ENCODE peak calls at places on chromosomes 3 and 15, in nine cellular contexts. B, N, S, M, E, T, G, U and H are unnamed samples.

GRCh38 chr3:33544126-33544525 is 103.9 kb upstream of the UBP1 start:
- DNase-seq in B (no peak), N (no peak), S (no peak), M (no peak), E (peak), T (no peak), G (no peak), U (peak), H (no peak)

GRCh38 chr15:38551720-38552627 is 12.6 kb downstream of the RASGRP1 start:
- DNase-seq in B (no peak), N (no peak), S (no peak), M (no peak), E (no peak), T (no peak), G (no peak), U (no peak), H (no peak)

GRCh38 chr3:100032262-100032661 is 82.0 kb downstream of the FILIP1L start:
- DNase-seq in B (no peak), N (no peak), S (no peak), M (no peak), E (peak), T (no peak), G (no peak), U (peak), H (no peak)

GRCh38 chr3:117665311-117665710 is 955.7 kb downstream of the TUSC7 start:
- DNase-seq in B (no peak), N (peak), S (no peak), M (no peak), E (no peak), T (no peak), G (peak), U (no peak), H (no peak)

GRCh38 chr3:7382293-7383033 is 521.5 kb downstream of the GRM7 start:
- DNase-seq in B (no peak), N (no peak), S (no peak), M (no peak), E (no peak), T (no peak), G (peak), U (no peak), H (no peak)

GRCh38 chr3:162718697-162719096 is 1222.1 kb downstream of the OTOL1 start:
- DNase-seq in B (no peak), N (no peak), S (no peak), M (no peak), E (no peak), T (no peak), G (no peak), U (no peak), H (no peak)

GRCh38 chr3:129596194-129597086 is 10.0 kb downstream of the PLXND1 start:
- DNase-seq in B (no peak), N (no peak), S (no peak), M (no peak), E (peak), T (peak), G (peak), U (peak), H (peak)

GRCh38 chr3:100556656-100557310 is 52.6 kb upstream of the ADGRG7 start:
- DNase-seq in B (no peak), N (no peak), S (no peak), M (no peak), E (peak), T (no peak), G (no peak), U (peak), H (no peak)

GRCh38 chr15:86115138-86115801 is 35.6 kb downstream of the AGBL1 start:
- DNase-seq in B (no peak), N (no peak), S (no peak), M (no peak), E (no peak), T (no peak), G (no peak), U (no peak), H (no peak)

GRCh38 chr3:23489338-23490158 is 286.4 kb downstream of the UBE2E2 start:
- DNase-seq in B (no peak), N (no peak), S (no peak), M (no peak), E (peak), T (no peak), G (no peak), U (peak), H (no peak)

GRCh38 chr3:30437172-30437571 is 169.2 kb upstream of the TGFBR2 start:
- DNase-seq in B (no peak), N (no peak), S (no peak), M (no peak), E (peak), T (peak), G (no peak), U (peak), H (no peak)

GRCh38 chr15:31866248-31866647 is 164.1 kb upstream of the CHRNA7 start:
- DNase-seq in B (no peak), N (no peak), S (no peak), M (no peak), E (no peak), T (no peak), G (no peak), U (no peak), H (no peak)

GRCh38 chr3:66149269-66149668 is 71.5 kb upstream of the SLC25A26 start:
- DNase-seq in B (no peak), N (no peak), S (no peak), M (no peak), E (no peak), T (no peak), G (no peak), U (no peak), H (no peak)

GRCh38 chr3:186938716-186939115 is 8.4 kb downstream of the ST6GAL1 start:
- DNase-seq in B (no peak), N (no peak), S (no peak), M (no peak), E (no peak), T (no peak), G (no peak), U (no peak), H (peak)

GRCh38 chr3:29319798-29320197 is 38.9 kb downstream of the RBMS3 start:
- DNase-seq in B (no peak), N (no peak), S (no peak), M (no peak), E (no peak), T (no peak), G (no peak), U (no peak), H (no peak)

GRCh38 chr3:58588030-58588614 is 10.9 kb upstream of the FAM107A start:
- DNase-seq in B (no peak), N (no peak), S (no peak), M (no peak), E (peak), T (no peak), G (no peak), U (no peak), H (no peak)

GRCh38 chr3:173750095-173750494 is 352.6 kb downstream of the NLGN1 start:
- DNase-seq in B (no peak), N (no peak), S (no peak), M (no peak), E (peak), T (no peak), G (no peak), U (no peak), H (no peak)

GRCh38 chr3:37963635-37964034 is 27.0 kb upstream of the VILL start:
- DNase-seq in B (no peak), N (no peak), S (no peak), M (no peak), E (no peak), T (no peak), G (no peak), U (no peak), H (no peak)

GRCh38 chr15:57302640-57303257 is 73.6 kb upstream of the CGNL1 start:
- DNase-seq in B (no peak), N (no peak), S (no peak), M (no peak), E (no peak), T (no peak), G (no peak), U (no peak), H (no peak)

GRCh38 chr15:82018201-82018600 is 27.6 kb downstream of the MEX3B start:
- DNase-seq in B (no peak), N (no peak), S (no peak), M (no peak), E (no peak), T (no peak), G (no peak), U (no peak), H (no peak)

GRCh38 chr3:150146891-150147761 is 176.4 kb upstream of the PFN2 start:
- DNase-seq in B (no peak), N (no peak), S (no peak), M (no peak), E (peak), T (no peak), G (no peak), U (peak), H (no peak)

GRCh38 chr15:82919231-82919886 is 33.2 kb downstream of the HOMER2 start:
- DNase-seq in B (no peak), N (peak), S (no peak), M (no peak), E (no peak), T (no peak), G (peak), U (no peak), H (no peak)

GRCh38 chr3:46349484-46350261 is 4.2 kb upstream of the CCR2 start:
- DNase-seq in B (no peak), N (no peak), S (no peak), M (no peak), E (no peak), T (no peak), G (no peak), U (no peak), H (no peak)